ENCODE peak calls at places on chromosomes 7 and 10, in four cellular contexts. U is IMR-90, D is A673, R is tibial nerve. F is an unnamed sample.

GRCh38 chr7:50304158-50304910 is at the start of gene IKZF1:
- DNase-seq in D (peak; percentile 49), R (no peak), U (no peak), F (no peak)

GRCh38 chr10:95290446-95290800 is 380 bp downstream of the PDLIM1 start:
- DNase-seq in D (no peak), U (no peak), R (no peak), F (no peak)

GRCh38 chr7:2242541-2243482 is 786 bp downstream of the NUDT1 start:
- DNase-seq in R (no peak), U (peak; percentile 20), D (peak; percentile 22), F (no peak)

GRCh38 chr7:153084283-153084682 is 324.7 kb downstream of the ACTR3B start:
- DNase-seq in U (no peak), D (no peak), R (no peak), F (no peak)

GRCh38 chr7:112416127-112416526 is 34.1 kb upstream of the IFRD1 start:
- DNase-seq in R (no peak), D (no peak), U (peak; percentile 47), F (no peak)

GRCh38 chr7:44976746-44977196 is 2.0 kb downstream of the MYO1G start:
- DNase-seq in D (no peak), R (no peak), U (no peak), F (no peak)

GRCh38 chr7:141275350-141275749 is 201.5 kb downstream of the TMEM178B start:
- DNase-seq in U (no peak), R (no peak), D (no peak), F (no peak)

GRCh38 chr7:46681865-46682503 is 760.9 kb upstream of the IGFBP3 start:
- DNase-seq in D (no peak), U (no peak), R (no peak), F (no peak)

GRCh38 chr7:105656922-105657521 is 75.7 kb upstream of the EFCAB10 start:
- DNase-seq in R (peak; percentile 40), D (peak; percentile 75), U (no peak), F (no peak)

GRCh38 chr10:68208424-68209042 is 23.4 kb downstream of the ATOH7 start:
- DNase-seq in R (no peak), U (peak; percentile 79), D (peak; percentile 85), F (peak; percentile 23)

GRCh38 chr10:72308320-72308987 is 34.7 kb downstream of the DDIT4 start:
- DNase-seq in D (no peak), R (no peak), U (peak; percentile 85), F (peak; percentile 67)

GRCh38 chr7:34217972-34218371 is 312.6 kb downstream of the BMPER start:
- DNase-seq in D (no peak), U (no peak), R (no peak), F (no peak)

GRCh38 chr7:21641546-21641945 is 98.7 kb downstream of the DNAH11 start:
- DNase-seq in U (no peak), D (no peak), R (no peak), F (no peak)

DNA sequence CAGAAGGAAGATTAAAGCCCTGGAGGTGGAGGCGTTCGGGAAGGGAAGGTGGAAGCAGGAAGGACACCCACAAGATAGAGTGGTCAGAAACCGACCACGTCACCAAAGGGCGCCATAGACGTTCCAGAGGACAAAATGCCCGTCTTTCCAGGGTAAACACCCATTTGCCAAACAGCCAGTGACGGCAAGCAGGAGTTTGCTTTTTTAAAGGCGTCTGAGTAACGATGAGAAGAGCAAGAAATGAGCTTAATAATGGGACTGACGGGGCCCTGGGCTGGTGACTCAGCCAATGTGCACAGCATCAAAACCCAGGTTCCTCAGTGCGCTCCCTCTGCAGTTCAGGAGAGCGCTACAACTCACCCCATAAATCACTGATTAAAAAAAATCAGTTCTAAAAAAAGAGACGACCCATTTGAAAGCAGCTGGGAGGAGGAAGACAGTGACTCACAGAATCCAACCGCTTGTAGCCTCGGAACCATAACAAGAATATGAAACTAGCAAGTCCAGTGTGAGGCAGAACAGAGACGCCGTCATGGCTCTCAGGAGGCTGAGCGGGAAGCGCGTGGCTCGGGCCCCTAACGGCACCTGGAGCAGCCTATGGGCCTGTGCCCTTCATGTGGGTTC is 5.9 kb downstream of the DIP2C start:
- DNase-seq in D (peak; percentile 57), R (no peak), U (peak; percentile 99), F (peak; percentile 71)
- H3K4me3 ChIP-seq in D (peak overlapping the region; percentile 43), R (no peak overlapping the region), U (peak overlapping the region; percentile 33), F (peak overlapping the region; percentile 26)

GRCh38 chr10:15879058-15879457 is 18.8 kb upstream of the MINDY3 start:
- DNase-seq in R (no peak), D (peak; percentile 71), U (peak; percentile 40), F (no peak)

GRCh38 chr10:15879663-15880062 is 19.4 kb upstream of the MINDY3 start:
- DNase-seq in D (peak; percentile 94), U (no peak), R (no peak), F (no peak)

GRCh38 chr10:15881542-15881941 is 21.2 kb upstream of the MINDY3 start:
- DNase-seq in U (no peak), D (no peak), R (no peak), F (no peak)

GRCh38 chr10:15877836-15878576 is 17.7 kb upstream of the MINDY3 start:
- DNase-seq in U (no peak), R (no peak), D (no peak), F (no peak)
- H3K4me3 ChIP-seq in U (no peak overlapping the region), R (no peak overlapping the region), D (no peak overlapping the region), F (no peak overlapping the region)

DNA sequence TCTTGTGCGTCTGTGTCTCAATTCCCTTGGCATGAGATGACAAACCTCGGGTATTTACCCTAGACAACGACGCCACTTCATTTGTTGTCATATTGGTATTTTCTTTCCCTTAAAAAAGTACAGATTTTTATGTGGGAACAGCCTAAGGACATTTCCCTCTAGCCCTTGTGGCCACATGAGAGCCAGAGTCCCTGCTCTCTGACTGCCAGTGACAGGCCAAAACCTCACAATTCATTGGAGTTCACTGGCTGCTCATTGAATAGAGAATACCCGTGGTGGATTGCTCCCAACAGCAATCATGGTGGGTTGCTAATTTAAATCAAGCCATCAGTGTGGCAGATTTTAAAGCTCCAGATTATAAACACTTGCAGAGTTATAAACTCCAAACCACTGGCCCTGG is 191.3 kb upstream of the FAM3C start:
- DNase-seq in D (no peak), R (no peak), U (no peak), F (no peak)
- H3K4me3 ChIP-seq in D (no peak overlapping the region), R (no peak overlapping the region), U (no peak overlapping the region), F (no peak overlapping the region)

GRCh38 chr10:24382596-24382978 is 173.6 kb downstream of the KIAA1217 start:
- DNase-seq in R (no peak), U (no peak), D (no peak), F (no peak)
- H3K4me3 ChIP-seq in R (no peak overlapping the region), U (no peak overlapping the region), D (no peak overlapping the region), F (no peak overlapping the region)

GRCh38 chr7:6248581-6248980 is 23.8 kb downstream of the CYTH3 start:
- DNase-seq in U (peak; percentile 88), R (no peak), D (no peak), F (no peak)

GRCh38 chr7:6250364-6250833 is 22.0 kb downstream of the CYTH3 start:
- DNase-seq in U (no peak), D (no peak), R (no peak), F (no peak)

GRCh38 chr7:6252748-6253147 is 19.7 kb downstream of the CYTH3 start:
- DNase-seq in U (no peak), D (no peak), R (no peak), F (no peak)

GRCh38 chr7:6252310-6252709 is 20.1 kb downstream of the CYTH3 start:
- DNase-seq in U (peak; percentile 48), D (peak; percentile 64), R (no peak), F (no peak)

GRCh38 chr7:6251653-6252052 is 20.8 kb downstream of the CYTH3 start:
- DNase-seq in U (no peak), D (no peak), R (no peak), F (no peak)
- H3K4me3 ChIP-seq in U (no peak overlapping the region), D (peak overlapping the region; percentile 8), R (no peak overlapping the region), F (no peak overlapping the region)

F was measured in kidney epithelial cell.